ENCODE peak calls at places on chromosomes 12 and 14, in seven cellular contexts. A is stimulated activated naive CD8-positive, alpha-beta T cell treated with anti-CD3 and anti-CD28 coated beads, Interleukin-15, Interleukin-2, amounts not matched to agents 100 U/mL and 50 U/mL, for 24 hours; L is iris pigment epithelial cell; W is germinal center; M is foreskin fibroblast; U is AG08396; Q is neural crest cell. D is an unnamed sample.

GRCh38 chr14:99562848-99563748 is 40.9 kb downstream of the CCDC85C start:
- DNase-seq in Q (peak; percentile 82), W (no peak), U (peak; percentile 70), M (peak; percentile 38), A (no peak), L (peak; percentile 60), D (no peak)

GRCh38 chr12:86838709-86839108 is 582.5 kb upstream of the MGAT4C start:
- DNase-seq in A (no peak), L (peak; percentile 0), U (no peak), Q (no peak), M (no peak), W (no peak), D (no peak)

GRCh38 chr12:55736780-55737580 is 5.9 kb upstream of the GDF11 start:
- DNase-seq in W (peak; percentile 58), Q (peak; percentile 56), M (peak; percentile 90), L (peak; percentile 71), A (peak; percentile 75), U (peak; percentile 70), D (peak; percentile 74)

GRCh38 chr12:49827351-49828099 is 688 bp downstream of the NCKAP5L start:
- DNase-seq in W (peak; percentile 61), Q (peak; percentile 73), A (peak; percentile 63), L (peak; percentile 66), M (peak; percentile 83), U (peak; percentile 88), D (peak; percentile 89)

GRCh38 chr12:116524311-116524710 is 34.9 kb upstream of the MAP1LC3B2 start:
- DNase-seq in M (no peak), A (no peak), W (no peak), Q (no peak), U (no peak), L (no peak), D (no peak)

GRCh38 chr12:131097247-131098177 is 143.8 kb downstream of the ADGRD1 start:
- DNase-seq in Q (no peak), M (no peak), U (no peak), L (no peak), A (no peak), W (no peak), D (no peak)

GRCh38 chr12:52825961-52826360 is 8.2 kb downstream of the KRT79 start:
- DNase-seq in L (no peak), U (no peak), M (no peak), W (no peak), Q (no peak), A (no peak), D (no peak)

GRCh38 chr14:98634043-98634820 is 637.8 kb downstream of the BCL11B start:
- DNase-seq in W (no peak), L (no peak), Q (no peak), A (no peak), U (no peak), M (no peak), D (no peak)

GRCh38 chr12:6745751-6746525 is 7.0 kb downstream of the MLF2 start:
- DNase-seq in M (no peak), Q (no peak), U (no peak), W (peak; percentile 66), A (no peak), L (no peak), D (no peak)

GRCh38 chr14:103541494-103541943 is 12.5 kb downstream of the TRMT61A start:
- DNase-seq in U (no peak), M (no peak), L (no peak), A (no peak), W (no peak), Q (no peak), D (no peak)

GRCh38 chr14:55071870-55072640 is 20.6 kb downstream of the MAPK1IP1L start:
- DNase-seq in U (peak; percentile 63), L (peak; percentile 86), Q (no peak), A (peak; percentile 19), W (peak; percentile 62), M (peak; percentile 59), D (peak; percentile 70)

GRCh38 chr14:37253905-37254304 is 56.2 kb downstream of the MIPOL1 start:
- DNase-seq in Q (no peak), L (peak; percentile 83), U (no peak), M (peak; percentile 83), W (no peak), A (no peak), D (peak; percentile 6)

GRCh38 chr12:100375023-100375737 is 18.3 kb downstream of the SLC17A8 start:
- DNase-seq in M (peak; percentile 25), L (peak; percentile 16), A (no peak), Q (no peak), U (peak; percentile 46), W (no peak), D (no peak)